ENCODE peak calls at places on chromosomes 16 and 17, in six cellular contexts. X is activated naive CD8-positive, alpha-beta T cell treated with anti-CD3 and anti-CD28 coated beads, Interleukin-2, amount 50 U/mL, for 16 hours; K is NCI-H446 treated with DMSO at 0.1 percent for 48 hours; V is aorta; J is HS-5; A is type B pancreatic cell. D is an unnamed sample.

GRCh38 chr16:166375-167116 is 768 bp downstream of the HBM start:
- DNase-seq in X (no peak), K (no peak), V (no peak), J (no peak), A (no peak), D (no peak)

GRCh38 chr17:19706791-19707727 is 9.3 kb downstream of the SLC47A2 start:
- DNase-seq in X (no peak), K (peak; percentile 49), V (no peak), J (no peak), A (no peak), D (no peak)

GRCh38 chr16:80718480-80719220 is 85.7 kb downstream of the CDYL2 start:
- DNase-seq in X (no peak), K (no peak), V (peak; percentile 47), J (no peak), A (no peak), D (no peak)

GRCh38 chr16:57955572-57955971 is 15.4 kb downstream of the CNGB1 start:
- DNase-seq in X (no peak), K (no peak), V (peak; percentile 34), J (no peak), A (no peak), D (no peak)

GRCh38 chr16:77850637-77851330 is 62.4 kb downstream of the VAT1L start:
- DNase-seq in X (no peak), K (no peak), V (no peak), J (no peak), A (no peak), D (peak; percentile 3)

GRCh38 chr16:49528035-49528434 is 154.4 kb downstream of the C16orf78 start:
- DNase-seq in X (no peak), K (no peak), V (peak; percentile 47), J (no peak), A (no peak), D (no peak)

GRCh38 chr17:60158751-60159478 is 9.1 kb downstream of the CA4 start:
- DNase-seq in X (no peak), K (no peak), V (no peak), J (no peak), A (no peak), D (no peak)

GRCh38 chr16:65235339-65236177 is 113.7 kb upstream of the CDH11 start:
- DNase-seq in X (no peak), K (no peak), V (no peak), J (no peak), A (no peak), D (no peak)

GRCh38 chr17:50194441-50195195 is 6.8 kb downstream of the COL1A1 start:
- DNase-seq in X (no peak), K (no peak), V (peak; percentile 44), J (no peak), A (no peak), D (no peak)

D was measured in HFF-Myc.